ENCODE peak calls at places on chromosomes 13 and 19, in nine cellular contexts. R is OCI-LY7, L is neural progenitor cell, N is GM23338, U is SK-N-SH, W is fibroblast of lung, M is astrocyte, T is GM23248, B is mesendoderm. C is an unnamed sample. For H3K4me1 and H3K79me2, the result is how much of the 10 kb centered on the place peaks cover.

GRCh38 chr19:35518313-35518712 is 4.9 kb upstream of the DMKN start:
- DNase-seq in R (no peak), L (no peak), N (no peak), U (no peak), W (peak), M (peak), T (peak), B (peak), C (peak)

GRCh38 chr13:99886706-99887105 is 84.9 kb downstream of the ZIC5 start:
- DNase-seq in R (no peak), L (no peak), N (no peak), U (no peak), W (peak), M (no peak), T (peak), B (no peak), C (no peak)

GRCh38 chr19:44575116-44575700 is 38.2 kb upstream of the IGSF23 start:
- DNase-seq in R (no peak), L (no peak), N (no peak), U (no peak), W (no peak), M (no peak), T (no peak), B (peak), C (no peak)

GRCh38 chr13:112424098-112424497 is 47.9 kb downstream of the SPACA7 start:
- DNase-seq in R (no peak), L (no peak), N (no peak), U (no peak), W (no peak), M (no peak), T (no peak), B (no peak), C (no peak)

GRCh38 chr19:55156202-55157063 is 1.1 kb downstream of the TNNI3 start:
- DNase-seq in R (peak), L (peak), N (peak), U (peak), W (peak), M (no peak), T (peak), B (peak), C (peak)

GRCh38 chr13:113860051-113860471 is 3.8 kb downstream of the GAS6 start:
- DNase-seq in R (no peak), L (no peak), N (peak), U (no peak), W (no peak), M (no peak), T (no peak), B (peak), C (no peak)

GRCh38 chr13:51137250-51137649 is 26.2 kb upstream of the C13orf42 start:
- DNase-seq in R (no peak), L (no peak), N (no peak), U (no peak), W (no peak), M (no peak), T (no peak), B (no peak), C (no peak)

GRCh38 chr19:11028146-11028545 is 61.1 kb upstream of the LDLR start:
- DNase-seq in R (no peak), L (no peak), N (no peak), U (no peak), W (no peak), M (no peak), T (no peak), B (no peak), C (peak)

GRCh38 chr19:13872695-13873389 is 4.1 kb upstream of the NANOS3 start:
- DNase-seq in R (no peak), L (peak), N (peak), U (peak), W (no peak), M (no peak), T (no peak), B (peak), C (peak)

GRCh38 chr13:33279898-33280549 is 5.5 kb downstream of the STARD13 start:
- DNase-seq in R (no peak), L (no peak), N (no peak), U (no peak), W (peak), M (peak), T (peak), B (peak), C (peak)

GRCh38 chr13:49368688-49369087 is 75.2 kb downstream of the CAB39L start:
- DNase-seq in R (peak), L (no peak), N (no peak), U (no peak), W (no peak), M (no peak), T (no peak), B (no peak), C (no peak)

GRCh38 chr19:5138606-5139594 is 170.0 kb downstream of the KDM4B start:
- DNase-seq in R (no peak), L (no peak), N (no peak), U (no peak), W (peak), M (peak), T (peak), B (no peak), C (peak)

GRCh38 chr13:114118086-114118762 is 14.2 kb downstream of the RASA3 start:
- DNase-seq in R (no peak), L (no peak), N (no peak), U (no peak), W (no peak), M (peak), T (peak), B (no peak), C (peak)

GRCh38 chr19:54142166-54142780 is 4.7 kb downstream of the CNOT3 start:
- DNase-seq in R (no peak), L (no peak), N (no peak), U (no peak), W (peak), M (peak), T (peak), B (no peak), C (peak)

GRCh38 chr19:45507864-45508680 is 793 bp downstream of the VASP start:
- DNase-seq in R (peak), L (peak), N (peak), U (no peak), W (peak), M (no peak), T (peak), B (peak), C (peak)

GRCh38 chr19:39506944-39507714 is 7.8 kb upstream of the SELENOV start:
- DNase-seq in R (peak), L (peak), N (peak), U (peak), W (peak), M (peak), T (peak), B (peak), C (peak)

GRCh38 chr19:1811942-1812425 is at the start of gene ATP8B3:
- DNase-seq in R (no peak), L (no peak), N (peak), U (peak), W (no peak), M (no peak), T (no peak), B (no peak), C (no peak)

GRCh38 chr13:76512676-76513277 is 373.4 kb downstream of the KCTD12 start:
- DNase-seq in R (no peak), L (no peak), N (no peak), U (peak), W (peak), M (peak), T (peak), B (no peak), C (peak)

DNA sequence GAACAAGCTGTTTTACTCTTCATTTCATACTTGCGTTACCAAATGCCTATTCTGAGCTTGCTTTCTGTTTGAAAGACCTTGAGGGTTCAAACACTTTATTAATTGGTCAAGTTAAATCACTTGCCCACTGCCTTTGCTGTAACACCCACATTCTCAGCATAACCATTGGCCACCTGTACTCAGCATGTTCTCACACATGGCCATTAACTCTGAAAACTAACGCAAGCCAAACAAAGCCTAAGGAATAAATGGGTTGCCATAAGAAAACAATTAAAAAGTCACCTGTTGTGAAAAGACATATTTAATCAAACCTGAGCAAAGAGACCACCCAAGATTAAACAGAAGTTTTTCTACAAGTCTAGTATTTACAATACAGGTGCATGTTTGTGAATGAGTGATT is 517.2 kb upstream of the SPRY2 start:
- DNase-seq in R (no peak), L (peak), N (peak), U (no peak), W (no peak), M (no peak), T (no peak), B (no peak), C (no peak)
- H3K4me1 ChIP-seq in R (under half), L (under half), N (under half), U (under half), W (under half), M (under half), T (under half), B (under half), C (under half)

GRCh38 chr19:3094638-3095374 is 644 bp downstream of the GNA11 start:
- DNase-seq in R (peak), L (peak), N (no peak), U (no peak), W (peak), M (no peak), T (peak), B (no peak), C (peak)
- H3K79me2 ChIP-seq in R (under half), L (half or more), N (half or more), U (half or more), W (half or more), M (half or more), T (half or more), B (under half), C (half or more)

GRCh38 chr19:514166-514663 is 6.9 kb downstream of the TPGS1 start:
- DNase-seq in R (no peak), L (no peak), N (no peak), U (no peak), W (no peak), M (no peak), T (no peak), B (no peak), C (no peak)
- H3K4me1 ChIP-seq in R (under half), L (under half), N (under half), U (under half), W (under half), M (under half), T (under half), B (under half), C (under half)

GRCh38 chr19:49609499-49610092 is 18.6 kb downstream of the PRR12 start:
- DNase-seq in R (no peak), L (no peak), N (no peak), U (no peak), W (no peak), M (no peak), T (no peak), B (no peak), C (no peak)
- H3K79me2 ChIP-seq in R (under half), L (half or more), N (half or more), U (half or more), W (under half), M (half or more), T (half or more), B (under half), C (half or more)

DNA sequence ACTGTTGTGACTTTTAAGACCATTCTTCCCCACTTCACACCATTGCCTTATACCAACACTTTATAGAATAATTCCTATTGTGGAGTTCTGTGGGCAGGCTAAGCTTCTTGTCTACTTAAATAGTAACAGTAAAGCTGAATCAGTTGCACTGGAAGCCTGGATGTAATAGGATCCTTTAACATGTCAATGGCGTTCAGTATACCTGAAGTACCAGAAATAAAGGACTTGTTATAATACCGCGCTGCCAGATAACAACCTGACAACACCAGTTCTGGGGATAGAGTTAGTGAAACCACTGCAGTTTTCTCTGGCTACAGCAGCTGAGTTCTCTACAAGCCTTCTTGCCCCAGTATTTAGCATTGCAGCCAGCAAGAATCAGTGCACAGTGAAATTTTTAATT is 52.0 kb upstream of the TNFRSF19 start:
- DNase-seq in R (no peak), L (no peak), N (no peak), U (no peak), W (no peak), M (no peak), T (no peak), B (no peak), C (no peak)
- H3K4me1 ChIP-seq in R (under half), L (under half), N (under half), U (under half), W (under half), M (under half), T (under half), B (under half), C (under half)

DNA sequence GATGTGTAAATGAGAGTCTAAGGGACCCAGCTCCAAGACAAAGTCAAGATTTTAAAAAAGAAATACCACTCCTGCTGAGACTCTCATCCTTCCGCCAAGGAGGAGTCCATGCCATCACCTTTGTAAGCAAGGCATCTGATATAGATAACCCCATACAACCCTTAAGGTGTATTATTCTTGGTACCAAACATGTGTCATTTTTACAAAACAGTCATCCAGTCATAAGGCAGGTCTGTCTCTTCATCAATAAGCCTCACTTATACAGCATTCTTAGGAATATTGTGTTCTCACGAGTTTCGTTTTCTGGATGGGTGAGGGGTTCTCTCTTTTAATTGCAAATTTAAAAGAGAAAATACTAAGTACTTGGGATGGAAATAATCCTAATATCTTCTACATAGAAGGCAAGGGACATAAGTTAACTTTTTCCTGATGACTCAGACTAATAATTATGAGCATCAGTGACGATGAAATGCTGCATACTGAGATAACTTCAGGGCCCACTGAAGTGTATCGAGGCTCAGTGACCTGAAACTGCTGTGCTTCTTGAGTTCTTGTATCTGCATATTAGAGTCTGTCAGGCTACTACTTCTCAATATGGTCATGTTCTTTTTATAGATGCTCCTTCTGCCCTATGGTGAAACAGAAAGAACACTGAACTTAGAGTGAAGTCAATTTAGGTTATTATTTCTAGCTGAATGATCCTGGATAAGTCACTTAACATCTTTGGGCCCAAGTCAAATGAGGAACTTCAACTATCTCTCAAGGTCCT is 166.6 kb downstream of the KLF12 start:
- DNase-seq in R (peak), L (no peak), N (no peak), U (no peak), W (peak), M (no peak), T (no peak), B (no peak), C (no peak)
- H3K79me2 ChIP-seq in R (half or more), L (under half), N (under half), U (under half), W (under half), M (half or more), T (half or more), B (under half), C (half or more)

C was measured in osteoblast.